ENCODE peak calls at places on chromosomes 2 and 18, in nine cellular contexts. M is ovary, X is A549, O is uterus, T is stomach, B is Peyer's patch, F is H54, Z is GM12891, Y is heart left ventricle. W is an unnamed sample.

GRCh38 chr18:48570313-48570712 is 31.5 kb downstream of the CTIF start:
- DNase-seq in M (no peak), X (no peak), O (no peak), T (no peak), B (no peak), F (no peak), Z (no peak), Y (peak; percentile 2), W (no peak)

GRCh38 chr2:137262600-137262999 is 497.3 kb downstream of the THSD7B start:
- DNase-seq in M (no peak), X (no peak), O (no peak), T (no peak), B (no peak), F (no peak), Z (no peak), Y (no peak), W (no peak)

GRCh38 chr2:209726311-209726710 is 45.3 kb upstream of the UNC80 start:
- DNase-seq in M (no peak), X (no peak), O (no peak), T (no peak), B (no peak), F (no peak), Z (no peak), Y (no peak), W (no peak)

GRCh38 chr2:185643434-185643833 is 95.2 kb upstream of the FSIP2 start:
- DNase-seq in M (no peak), X (no peak), O (no peak), T (no peak), B (no peak), F (no peak), Z (no peak), Y (no peak), W (no peak)

GRCh38 chr18:40529478-40529877 is 1425.6 kb upstream of the PIK3C3 start:
- DNase-seq in M (no peak), X (no peak), O (no peak), T (no peak), B (no peak), F (peak; percentile 0), Z (no peak), Y (no peak), W (no peak)

GRCh38 chr2:156343940-156344301 is 11.4 kb upstream of the NR4A2 start:
- DNase-seq in M (no peak), X (no peak), O (no peak), T (no peak), B (no peak), F (no peak), Z (no peak), Y (no peak), W (peak; percentile 8)

GRCh38 chr2:58533376-58533775 is 292.3 kb upstream of the FANCL start:
- DNase-seq in M (no peak), X (no peak), O (no peak), T (no peak), B (no peak), F (no peak), Z (no peak), Y (no peak), W (no peak)

GRCh38 chr2:215271466-215271865 is 40.4 kb upstream of the ATIC start:
- DNase-seq in M (no peak), X (no peak), O (no peak), T (no peak), B (no peak), F (no peak), Z (no peak), Y (no peak), W (no peak)

GRCh38 chr2:222671259-222672067 is at the start of gene MOGAT1:
- DNase-seq in M (no peak), X (peak; percentile 11), O (peak; percentile 15), T (peak; percentile 56), B (peak; percentile 49), F (no peak), Z (no peak), Y (peak; percentile 59), W (peak; percentile 47)

GRCh38 chr2:73896362-73897239 is 3.8 kb downstream of the ACTG2 start:
- DNase-seq in M (no peak), X (no peak), O (no peak), T (no peak), B (peak; percentile 53), F (no peak), Z (no peak), Y (no peak), W (no peak)

GRCh38 chr2:201972621-201973255 is 60.9 kb upstream of the FZD7 start:
- DNase-seq in M (no peak), X (no peak), O (no peak), T (no peak), B (no peak), F (no peak), Z (no peak), Y (no peak), W (no peak)

GRCh38 chr2:130371723-130372054 is 15.8 kb downstream of the PTPN18 start:
- DNase-seq in M (no peak), X (peak; percentile 37), O (peak; percentile 32), T (no peak), B (no peak), F (no peak), Z (no peak), Y (peak; percentile 53), W (peak; percentile 72)

GRCh38 chr2:130370490-130370889 is 14.6 kb downstream of the PTPN18 start:
- DNase-seq in M (no peak), X (no peak), O (no peak), T (no peak), B (peak; percentile 88), F (no peak), Z (no peak), Y (no peak), W (no peak)

GRCh38 chr2:130372833-130373807 is 17.3 kb downstream of the PTPN18 start:
- DNase-seq in M (no peak), X (no peak), O (no peak), T (no peak), B (no peak), F (no peak), Z (no peak), Y (no peak), W (no peak)

GRCh38 chr2:130373808-130374365 is 18.0 kb downstream of the PTPN18 start:
- DNase-seq in M (no peak), X (no peak), O (no peak), T (no peak), B (no peak), F (no peak), Z (no peak), Y (no peak), W (no peak)

GRCh38 chr2:130372055-130372832 is 16.4 kb downstream of the PTPN18 start:
- DNase-seq in M (peak; percentile 91), X (peak; percentile 81), O (peak; percentile 93), T (peak; percentile 91), B (peak; percentile 95), F (peak; percentile 94), Z (peak; percentile 79), Y (peak; percentile 95), W (peak; percentile 92)
- TF ChIP-seq POLR2A in M (peak; percentile 39), X (peak; percentile 92), O (peak; percentile 77), T (no peak), B (no peak), F (peak; percentile 83), Z (peak; percentile 77), Y (no peak), W (peak; percentile 78)

DNA sequence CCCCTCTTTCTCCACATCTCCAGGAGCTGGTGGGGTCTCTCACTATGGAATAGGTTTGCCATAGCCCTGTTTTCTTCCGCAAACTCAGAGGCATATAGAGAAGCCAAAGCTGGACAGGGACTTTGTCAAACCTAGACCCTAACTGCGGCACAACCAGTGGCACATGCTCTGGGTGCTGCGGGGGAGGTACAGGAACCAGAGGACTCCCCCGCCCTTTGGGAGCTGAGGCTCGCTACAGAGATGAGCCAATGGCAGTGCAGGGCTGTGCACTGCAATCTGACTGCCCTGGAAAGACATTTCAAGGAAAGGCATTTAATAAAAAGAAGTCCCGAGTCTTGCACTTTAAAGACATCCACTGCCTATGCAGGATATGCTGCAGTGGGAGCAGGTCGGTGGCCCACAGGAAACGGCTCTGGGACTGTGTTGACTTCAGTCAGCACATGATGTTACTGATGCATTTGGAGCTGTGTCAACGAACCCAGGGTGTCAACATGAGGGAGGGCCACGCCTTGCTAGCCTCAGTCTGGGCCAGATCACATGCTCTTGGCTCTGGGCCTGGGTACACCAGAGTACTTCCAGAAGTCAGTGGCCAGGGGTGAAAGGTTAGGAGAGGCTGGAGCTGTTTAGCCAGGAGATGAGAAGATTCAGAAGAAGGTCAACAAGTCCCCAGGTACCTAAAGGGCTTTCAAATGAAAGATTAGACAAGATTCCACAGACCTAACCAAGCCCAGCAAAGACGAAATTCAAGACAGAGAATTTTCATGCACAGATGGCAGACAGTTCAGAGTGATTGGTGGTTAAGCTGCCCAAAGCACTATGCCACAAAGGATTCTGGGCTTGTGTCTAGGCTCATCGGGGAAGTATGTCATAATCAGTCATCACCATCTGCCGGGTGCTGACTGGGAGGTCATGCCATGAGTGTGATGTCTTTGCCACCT is 8.2 kb downstream of the SLC35F6 start:
- DNase-seq in M (peak; percentile 94), X (no peak), O (peak; percentile 89), T (peak; percentile 96), B (peak; percentile 96), F (no peak), Z (no peak), Y (peak; percentile 98), W (peak; percentile 88)
- TF ChIP-seq POLR2A in M (no peak), X (no peak), O (no peak), T (no peak), B (no peak), F (no peak), Z (no peak), Y (no peak), W (peak; percentile 52)

GRCh38 chr2:194545978-194546377 is 1111.0 kb upstream of the SLC39A10 start:
- DNase-seq in M (no peak), X (no peak), O (no peak), T (no peak), B (no peak), F (no peak), Z (no peak), Y (no peak), W (no peak)
- TF ChIP-seq POLR2A in M (no peak), X (no peak), O (no peak), T (no peak), B (no peak), F (no peak), Z (no peak), Y (no peak), W (no peak)

DNA sequence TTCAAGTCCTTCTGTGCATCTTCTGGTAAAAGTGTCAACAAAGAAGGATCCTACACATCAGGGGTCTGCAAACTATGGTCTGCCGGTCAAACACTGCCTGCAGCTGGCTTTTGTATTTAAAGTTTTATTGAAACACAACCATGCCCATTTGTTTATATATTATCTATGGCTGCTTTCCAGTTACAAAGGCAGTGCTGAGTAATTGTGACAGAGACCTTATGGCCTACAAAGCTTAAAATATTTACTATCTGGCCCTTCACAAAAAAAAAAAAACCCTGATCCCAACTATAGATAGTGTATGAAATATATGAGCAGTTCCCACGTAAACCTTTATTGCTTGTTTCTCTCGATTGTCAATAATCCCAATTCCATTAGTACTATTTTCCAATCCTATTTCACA is 101.4 kb downstream of the RBMS1 start:
- DNase-seq in M (no peak), X (no peak), O (no peak), T (no peak), B (no peak), F (no peak), Z (no peak), Y (no peak), W (no peak)
- TF ChIP-seq POLR2A in M (no peak), X (no peak), O (no peak), T (no peak), B (no peak), F (no peak), Z (no peak), Y (no peak), W (no peak)

GRCh38 chr18:43267818-43268217 is 9.5 kb downstream of the SYT4 start:
- DNase-seq in M (no peak), X (no peak), O (no peak), T (no peak), B (no peak), F (no peak), Z (no peak), Y (no peak), W (no peak)

GRCh38 chr18:43265465-43265864 is 11.8 kb downstream of the SYT4 start:
- DNase-seq in M (no peak), X (no peak), O (no peak), T (no peak), B (no peak), F (no peak), Z (no peak), Y (no peak), W (no peak)
- TF ChIP-seq POLR2A in M (no peak), X (no peak), O (no peak), T (no peak), B (no peak), F (no peak), Z (no peak), Y (no peak), W (no peak)

W was measured in erythroblast.